ENCODE peak calls at places on chromosomes 1 and 21, in four cellular contexts. U is nephron progenitor cell, O is AG09309, F is choroid plexus epithelial cell. A is an unnamed sample.

GRCh38 chr1:211648980-211649934 is 26.2 kb downstream of the NEK2 start:
- DNase-seq in U (no peak), O (no peak), F (peak; percentile 50), A (no peak)

GRCh38 chr21:33455858-33456446 is 23.8 kb downstream of the TMEM50B start:
- DNase-seq in U (no peak), O (no peak), F (no peak), A (no peak)

GRCh38 chr1:28199328-28200233 is 23.1 kb upstream of the PTAFR start:
- DNase-seq in U (no peak), O (no peak), F (no peak), A (peak; percentile 96)

GRCh38 chr1:20887269-20887668 is 100.2 kb upstream of the HP1BP3 start:
- DNase-seq in U (no peak), O (no peak), F (no peak), A (no peak)

GRCh38 chr1:29123871-29124365 is at the start of gene TMEM200B:
- DNase-seq in U (peak; percentile 53), O (no peak), F (no peak), A (no peak)

GRCh38 chr1:2803931-2804627 is 2.6 kb upstream of the TTC34 start:
- DNase-seq in U (no peak), O (no peak), F (no peak), A (no peak)

GRCh38 chr1:63758805-63759204 is 15.0 kb upstream of the ROR1 start:
- DNase-seq in U (no peak), O (no peak), F (no peak), A (no peak)

GRCh38 chr1:163170975-163171676 is 31.6 kb downstream of the RGS5 start:
- DNase-seq in U (no peak), O (no peak), F (peak; percentile 75), A (no peak)

GRCh38 chr1:22709227-22709626 is 1.4 kb upstream of the EPHB2 start:
- DNase-seq in U (no peak), O (no peak), F (no peak), A (no peak)

GRCh38 chr1:238129677-238130076 is 239.0 kb upstream of the ZP4 start:
- DNase-seq in U (no peak), O (no peak), F (no peak), A (no peak)

GRCh38 chr1:230495021-230495550 is 69.0 kb upstream of the PGBD5 start:
- DNase-seq in U (no peak), O (no peak), F (no peak), A (no peak)

GRCh38 chr1:117566556-117566955 is 39.3 kb upstream of the TENT5C start:
- DNase-seq in U (no peak), O (no peak), F (no peak), A (no peak)

GRCh38 chr1:117531222-117531621 is 74.6 kb upstream of the TENT5C start:
- DNase-seq in U (no peak), O (no peak), F (no peak), A (no peak)

GRCh38 chr1:84847253-84848247 is 45.5 kb downstream of the LPAR3 start:
- DNase-seq in U (no peak), O (peak; percentile 94), F (peak; percentile 98), A (peak; percentile 23)

GRCh38 chr1:172951728-172952365 is 98.9 kb downstream of the TNFSF18 start:
- DNase-seq in U (no peak), O (peak; percentile 65), F (peak; percentile 90), A (no peak)

GRCh38 chr1:109980324-109981127 is 4.0 kb upstream of the AHCYL1 start:
- DNase-seq in U (no peak), O (no peak), F (no peak), A (peak; percentile 42)
- TF ChIP-seq CTCF in U (peak; percentile 17), O (peak; percentile 56), F (peak; percentile 62), A (peak; percentile 55)

GRCh38 chr1:18926315-18927081 is 24.1 kb upstream of the ALDH4A1 start:
- DNase-seq in U (no peak), O (no peak), F (peak; percentile 79), A (peak; percentile 94)
- TF ChIP-seq CTCF in U (no peak), O (no peak), F (peak; percentile 38), A (no peak)

GRCh38 chr1:154710091-154710490 is 102.1 kb upstream of the ADAR start:
- DNase-seq in U (no peak), O (no peak), F (no peak), A (no peak)
- TF ChIP-seq CTCF in U (no peak), O (no peak), F (no peak), A (no peak)

GRCh38 chr1:244652699-244653438 is at the start of gene DESI2:
- DNase-seq in U (peak; percentile 95), O (peak; percentile 99), F (peak; percentile 100), A (peak; percentile 99)

GRCh38 chr1:244655186-244655585 is 2.3 kb downstream of the DESI2 start:
- DNase-seq in U (no peak), O (no peak), F (no peak), A (no peak)

GRCh38 chr1:244651956-244652698 is 799 bp upstream of the DESI2 start:
- DNase-seq in U (no peak), O (no peak), F (peak; percentile 22), A (peak; percentile 15)

GRCh38 chr1:244654284-244655038 is 1.5 kb downstream of the DESI2 start:
- DNase-seq in U (no peak), O (no peak), F (no peak), A (no peak)

DNA sequence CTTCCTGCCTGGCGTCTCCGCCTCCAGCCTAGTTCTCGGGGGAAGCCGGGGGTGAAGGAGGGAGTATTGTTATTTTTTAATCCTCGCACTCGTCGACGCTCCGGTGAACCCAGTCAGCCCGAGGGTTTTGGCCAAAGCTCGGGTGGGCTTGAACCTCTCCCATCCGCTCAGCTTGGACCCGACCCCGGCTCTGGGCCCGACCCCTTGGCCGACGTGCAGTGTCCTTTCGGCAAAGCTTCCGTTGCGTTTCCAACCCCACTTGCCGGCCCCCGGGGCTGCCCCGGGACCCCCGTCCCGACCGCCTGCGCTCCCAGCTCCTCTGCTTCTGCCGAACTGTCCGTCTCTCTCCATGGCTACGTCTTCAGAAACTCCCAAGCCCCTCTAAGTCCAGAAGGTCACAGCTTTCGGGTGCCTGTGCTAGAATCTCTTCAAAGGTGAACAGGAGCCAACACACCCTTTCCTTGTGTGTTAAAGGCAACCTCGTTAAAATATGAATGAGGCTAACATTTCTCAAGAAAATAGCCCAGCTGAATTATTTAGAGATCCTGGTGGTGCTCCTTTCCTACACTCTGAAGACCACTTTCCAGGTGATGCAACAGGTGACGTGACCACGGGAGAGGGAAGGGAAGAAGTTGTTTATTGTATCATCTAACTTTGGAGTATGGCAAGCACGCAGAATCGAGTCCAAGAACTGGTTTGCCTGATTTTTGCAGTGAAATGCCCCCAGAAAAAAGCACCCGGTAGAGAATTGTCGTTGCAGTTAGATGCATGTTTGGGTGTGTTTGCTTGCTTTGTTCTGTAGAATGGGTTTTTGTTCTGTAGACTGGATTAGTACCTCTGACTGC is 735 bp downstream of the DESI2 start:
- DNase-seq in U (peak; percentile 49), O (no peak), F (peak; percentile 33), A (no peak)
- TF ChIP-seq CTCF in U (no peak), O (no peak), F (no peak), A (no peak)

GRCh38 chr1:4657244-4657789 is 2.9 kb downstream of the AJAP1 start:
- DNase-seq in U (no peak), O (no peak), F (no peak), A (no peak)

GRCh38 chr1:4657920-4658585 is 3.6 kb downstream of the AJAP1 start:
- DNase-seq in U (peak; percentile 21), O (no peak), F (no peak), A (no peak)

GRCh38 chr1:4654764-4655673 is 610 bp downstream of the AJAP1 start:
- DNase-seq in U (peak; percentile 60), O (no peak), F (no peak), A (no peak)

GRCh38 chr1:4655674-4656532 is 1.5 kb downstream of the AJAP1 start:
- DNase-seq in U (peak; percentile 79), O (no peak), F (peak; percentile 46), A (peak; percentile 18)

DNA sequence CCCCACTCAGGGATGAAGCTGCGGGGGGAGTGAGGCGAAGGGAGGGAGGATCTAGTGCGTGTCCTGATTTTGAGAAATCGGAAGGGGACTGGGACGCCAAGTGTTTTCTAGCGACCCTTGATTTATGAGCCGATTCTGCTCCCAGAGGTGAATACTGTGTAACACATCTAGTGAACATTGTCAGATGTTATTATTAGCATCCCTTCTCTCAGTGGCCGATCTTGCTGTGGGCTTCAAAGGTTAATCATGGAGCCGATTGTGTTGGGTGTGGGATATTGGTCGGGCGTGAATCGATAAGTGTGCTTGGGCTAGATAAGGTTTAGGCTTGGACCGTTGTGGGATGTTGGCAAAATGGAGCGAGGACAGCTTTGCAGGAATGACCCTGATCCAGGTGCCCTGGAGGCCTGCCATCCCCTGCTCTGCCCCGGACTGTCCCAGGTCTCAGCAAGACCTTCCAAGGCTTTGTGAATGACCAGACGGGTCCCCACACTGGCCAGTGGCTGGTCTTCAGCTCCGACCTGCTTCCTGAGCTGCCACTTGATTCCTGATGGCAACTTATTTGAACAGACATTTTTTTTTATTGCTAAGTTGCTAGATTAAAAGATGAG is 2.2 kb downstream of the AJAP1 start:
- DNase-seq in U (no peak), O (no peak), F (no peak), A (no peak)
- TF ChIP-seq CTCF in U (no peak), O (no peak), F (no peak), A (no peak)

GRCh38 chr1:216566809-216567208 is 143.6 kb upstream of the USH2A start:
- DNase-seq in U (no peak), O (no peak), F (peak; percentile 72), A (peak; percentile 18)
- TF ChIP-seq CTCF in U (no peak), O (no peak), F (peak; percentile 69), A (peak; percentile 20)

A was measured in GM12865.